ENCODE peak calls at places on chromosomes 7 and 10, in five cellular contexts. G is NT2/D1, Y is HEK293T, N is GM12878, W is HepG2. Z is an unnamed sample.

GRCh38 chr7:18698258-18698734 is 202.7 kb downstream of the HDAC9 start:
- DNase-seq in N (no peak), W (no peak), Y (no peak), G (no peak), Z (no peak)

GRCh38 chr7:68699090-68699711 is 899.1 kb upstream of the AUTS2 start:
- DNase-seq in Y (no peak), N (no peak), G (no peak), W (no peak), Z (no peak)

GRCh38 chr10:73730153-73730906 is 13.8 kb upstream of the SEC24C start:
- DNase-seq in N (peak), W (peak), Y (peak), G (peak), Z (peak)

GRCh38 chr10:35595106-35595505 is 10.0 kb upstream of the GJD4 start:
- DNase-seq in G (no peak), W (no peak), Y (no peak), N (no peak), Z (no peak)

GRCh38 chr7:51455086-51455485 is 138.5 kb upstream of the COBL start:
- DNase-seq in N (no peak), W (no peak), Y (no peak), G (no peak), Z (no peak)

GRCh38 chr7:133937786-133938185 is 189.4 kb upstream of the LRGUK start:
- DNase-seq in N (no peak), Y (no peak), G (no peak), W (no peak), Z (no peak)

GRCh38 chr10:88791924-88792323 is 10.6 kb upstream of the LIPM start:
- DNase-seq in Y (peak), W (peak), G (no peak), N (peak), Z (no peak)

GRCh38 chr7:77933394-77933793 is 134.8 kb downstream of the PHTF2 start:
- DNase-seq in Y (no peak), W (no peak), G (no peak), N (no peak), Z (no peak)

GRCh38 chr10:76316234-76316633 is 884.8 kb downstream of the LRMDA start:
- DNase-seq in N (no peak), W (no peak), Y (no peak), G (no peak), Z (no peak)

GRCh38 chr10:125156196-125156595 is 4.2 kb downstream of the CTBP2 start:
- DNase-seq in Y (no peak), W (no peak), G (no peak), N (no peak), Z (no peak)

GRCh38 chr7:106757846-106758245 is 96.9 kb upstream of the CCDC71L start:
- DNase-seq in N (no peak), W (no peak), Y (no peak), G (no peak), Z (no peak)
- TF ChIP-seq SUZ12 in N (no peak), W (no peak), Y (no peak), G (no peak), Z (no peak)

GRCh38 chr7:106600569-106601373 is 60.2 kb downstream of the CCDC71L start:
- DNase-seq in G (no peak), W (no peak), N (no peak), Y (no peak), Z (no peak)

GRCh38 chr7:106597014-106597413 is 63.9 kb downstream of the CCDC71L start:
- DNase-seq in W (no peak), N (no peak), G (no peak), Y (no peak), Z (no peak)

GRCh38 chr7:106597751-106598619 is 63.0 kb downstream of the CCDC71L start:
- DNase-seq in N (no peak), Y (no peak), G (no peak), W (no peak), Z (no peak)

GRCh38 chr7:106599343-106599698 is 61.6 kb downstream of the CCDC71L start:
- DNase-seq in W (no peak), Y (no peak), G (no peak), N (no peak), Z (no peak)

GRCh38 chr7:106598663-106599342 is 62.2 kb downstream of the CCDC71L start:
- DNase-seq in G (peak), N (peak), Y (peak), W (peak), Z (peak)
- TF ChIP-seq SUZ12 in G (no peak), N (no peak), Y (no peak), W (peak), Z (no peak)

GRCh38 chr7:756231-756927 is 29.3 kb upstream of the PRKAR1B start:
- DNase-seq in Y (no peak), N (no peak), W (no peak), G (no peak), Z (no peak)

GRCh38 chr7:753190-753589 is 26.1 kb upstream of the PRKAR1B start:
- DNase-seq in N (no peak), W (no peak), G (no peak), Y (no peak), Z (no peak)

GRCh38 chr7:751826-752225 is 24.7 kb upstream of the PRKAR1B start:
- DNase-seq in W (no peak), N (no peak), G (no peak), Y (no peak), Z (no peak)

GRCh38 chr7:756928-757560 is 30.0 kb upstream of the PRKAR1B start:
- DNase-seq in N (no peak), G (no peak), Y (no peak), W (no peak), Z (no peak)

DNA sequence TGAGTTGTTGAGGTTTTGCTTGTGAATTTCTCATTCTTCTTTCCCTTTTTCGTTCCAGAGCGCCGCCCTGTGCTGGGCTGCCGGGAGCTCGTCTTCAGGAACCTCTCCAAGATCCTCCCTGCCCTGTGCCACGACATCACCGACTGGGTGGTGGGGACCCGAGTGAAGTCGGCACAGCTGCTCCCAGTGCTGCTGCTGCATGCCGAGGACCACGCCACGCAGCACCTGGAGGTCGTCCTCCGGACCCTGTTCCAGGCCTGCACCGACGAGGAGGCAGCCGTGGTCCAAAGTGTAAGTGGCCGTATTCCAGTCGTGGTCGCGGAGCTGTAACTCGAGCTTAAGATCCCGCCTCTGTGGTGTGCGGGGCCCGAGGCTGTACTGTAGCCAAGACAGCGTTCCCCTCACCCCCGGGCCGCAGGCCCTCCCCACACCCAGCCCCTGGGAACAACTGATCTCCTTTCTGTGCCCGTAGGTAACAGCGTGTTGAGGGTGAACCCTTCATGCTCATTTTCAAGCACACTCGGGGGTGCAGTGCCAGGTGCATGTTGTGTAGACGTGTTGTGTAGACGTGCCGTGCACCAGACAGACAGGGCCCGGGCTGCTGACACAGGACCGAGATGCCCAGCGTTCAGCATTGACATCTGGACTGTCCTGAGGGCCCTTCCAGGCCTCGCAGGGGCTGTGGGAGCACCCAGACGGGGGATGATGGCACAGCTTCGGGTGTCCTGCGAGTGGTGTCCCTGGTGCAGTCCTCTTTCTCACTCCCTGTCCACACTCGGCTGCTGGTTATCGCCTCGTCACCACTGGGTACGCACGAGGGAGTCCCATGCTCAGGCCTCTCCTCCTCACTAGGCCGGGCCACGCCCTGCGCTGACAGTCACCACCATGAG is 27.7 kb upstream of the PRKAR1B start:
- DNase-seq in G (no peak), N (no peak), Y (no peak), W (no peak), Z (no peak)
- TF ChIP-seq SUZ12 in G (no peak), N (no peak), Y (no peak), W (no peak), Z (no peak)

GRCh38 chr10:102675887-102676616 is 31.8 kb downstream of the TRIM8 start:
- DNase-seq in W (peak), N (no peak), G (no peak), Y (no peak), Z (no peak)
- TF ChIP-seq SUZ12 in W (no peak), N (no peak), G (no peak), Y (no peak), Z (no peak)

DNA sequence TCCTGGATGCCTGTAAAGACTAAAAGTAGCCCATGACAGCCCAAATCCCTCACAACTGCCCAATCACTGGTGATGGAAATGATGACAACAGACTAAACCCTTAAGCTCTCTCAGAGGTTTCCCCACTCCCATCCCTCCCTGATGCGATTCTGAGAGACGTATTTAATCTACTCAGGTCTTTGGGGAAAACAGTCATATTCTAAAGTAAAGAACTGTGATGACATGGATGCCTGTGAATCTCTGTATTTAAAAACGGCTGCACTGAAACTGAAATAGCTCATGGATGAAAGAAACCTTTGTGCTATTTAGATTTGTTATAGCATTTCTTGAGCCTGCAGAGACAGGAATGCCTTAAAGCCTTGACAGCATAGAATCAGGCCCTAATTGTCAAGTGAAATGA is 28.5 kb downstream of the VPS41 start:
- DNase-seq in Y (no peak), G (no peak), N (no peak), W (no peak), Z (no peak)
- TF ChIP-seq SUZ12 in Y (no peak), G (no peak), N (no peak), W (no peak), Z (no peak)